ENCODE peak calls at places on chromosomes 12 and 14, in eight cellular contexts. One of them, this sample, is unnamed.

GRCh38 chr14:51652168-51653095 is 722 bp downstream of the FRMD6 start:
- DNase-seq in cardiac muscle cell: no peak
- DNase-seq in aorta: peak; percentile 90
- DNase-seq in effector memory CD4-positive, alpha-beta T cell: no peak
- DNase-seq in neuronal stem cell: no peak
- DNase-seq in tibial artery: peak; percentile 37
- DNase-seq in upper lobe of left lung: peak; percentile 23
- DNase-seq in Peyer's patch: no peak
- DNase-seq in this sample: peak; percentile 65

GRCh38 chr12:2351129-2351528 is 298.3 kb downstream of the CACNA1C start:
- DNase-seq in tibial artery: no peak
- DNase-seq in Peyer's patch: no peak
- DNase-seq in neuronal stem cell: no peak
- DNase-seq in upper lobe of left lung: no peak
- DNase-seq in aorta: no peak
- DNase-seq in effector memory CD4-positive, alpha-beta T cell: no peak
- DNase-seq in cardiac muscle cell: no peak
- DNase-seq in this sample: no peak

GRCh38 chr12:91143241-91143640 is 31.9 kb upstream of the LUM start:
- DNase-seq in Peyer's patch: no peak
- DNase-seq in aorta: no peak
- DNase-seq in cardiac muscle cell: peak; percentile 65
- DNase-seq in tibial artery: no peak
- DNase-seq in effector memory CD4-positive, alpha-beta T cell: no peak
- DNase-seq in neuronal stem cell: no peak
- DNase-seq in upper lobe of left lung: no peak
- DNase-seq in this sample: no peak

GRCh38 chr12:48817957-48818830 is at the start of gene CACNB3:
- DNase-seq in aorta: peak; percentile 90
- DNase-seq in neuronal stem cell: peak; percentile 71
- DNase-seq in tibial artery: peak; percentile 76
- DNase-seq in upper lobe of left lung: peak; percentile 76
- DNase-seq in cardiac muscle cell: peak; percentile 55
- DNase-seq in Peyer's patch: peak; percentile 86
- DNase-seq in effector memory CD4-positive, alpha-beta T cell: peak; percentile 75
- DNase-seq in this sample: peak; percentile 60

GRCh38 chr12:87575906-87576305 is 453.3 kb downstream of the C12orf50 start:
- DNase-seq in neuronal stem cell: no peak
- DNase-seq in cardiac muscle cell: no peak
- DNase-seq in Peyer's patch: no peak
- DNase-seq in aorta: no peak
- DNase-seq in tibial artery: no peak
- DNase-seq in upper lobe of left lung: no peak
- DNase-seq in effector memory CD4-positive, alpha-beta T cell: no peak
- DNase-seq in this sample: no peak

GRCh38 chr12:22262309-22262708 is 72.2 kb downstream of the ST8SIA1 start:
- DNase-seq in tibial artery: no peak
- DNase-seq in effector memory CD4-positive, alpha-beta T cell: no peak
- DNase-seq in upper lobe of left lung: no peak
- DNase-seq in aorta: no peak
- DNase-seq in neuronal stem cell: no peak
- DNase-seq in Peyer's patch: no peak
- DNase-seq in cardiac muscle cell: no peak
- DNase-seq in this sample: no peak

GRCh38 chr14:69953266-69953905 is 74.2 kb downstream of the SMOC1 start:
- DNase-seq in neuronal stem cell: no peak
- DNase-seq in cardiac muscle cell: no peak
- DNase-seq in Peyer's patch: no peak
- DNase-seq in tibial artery: no peak
- DNase-seq in effector memory CD4-positive, alpha-beta T cell: no peak
- DNase-seq in upper lobe of left lung: no peak
- DNase-seq in aorta: no peak
- DNase-seq in this sample: no peak

GRCh38 chr14:44279357-44279756 is 227.7 kb downstream of the FSCB start:
- DNase-seq in Peyer's patch: no peak
- DNase-seq in upper lobe of left lung: no peak
- DNase-seq in aorta: no peak
- DNase-seq in tibial artery: no peak
- DNase-seq in effector memory CD4-positive, alpha-beta T cell: no peak
- DNase-seq in cardiac muscle cell: no peak
- DNase-seq in neuronal stem cell: no peak
- DNase-seq in this sample: no peak

DNA sequence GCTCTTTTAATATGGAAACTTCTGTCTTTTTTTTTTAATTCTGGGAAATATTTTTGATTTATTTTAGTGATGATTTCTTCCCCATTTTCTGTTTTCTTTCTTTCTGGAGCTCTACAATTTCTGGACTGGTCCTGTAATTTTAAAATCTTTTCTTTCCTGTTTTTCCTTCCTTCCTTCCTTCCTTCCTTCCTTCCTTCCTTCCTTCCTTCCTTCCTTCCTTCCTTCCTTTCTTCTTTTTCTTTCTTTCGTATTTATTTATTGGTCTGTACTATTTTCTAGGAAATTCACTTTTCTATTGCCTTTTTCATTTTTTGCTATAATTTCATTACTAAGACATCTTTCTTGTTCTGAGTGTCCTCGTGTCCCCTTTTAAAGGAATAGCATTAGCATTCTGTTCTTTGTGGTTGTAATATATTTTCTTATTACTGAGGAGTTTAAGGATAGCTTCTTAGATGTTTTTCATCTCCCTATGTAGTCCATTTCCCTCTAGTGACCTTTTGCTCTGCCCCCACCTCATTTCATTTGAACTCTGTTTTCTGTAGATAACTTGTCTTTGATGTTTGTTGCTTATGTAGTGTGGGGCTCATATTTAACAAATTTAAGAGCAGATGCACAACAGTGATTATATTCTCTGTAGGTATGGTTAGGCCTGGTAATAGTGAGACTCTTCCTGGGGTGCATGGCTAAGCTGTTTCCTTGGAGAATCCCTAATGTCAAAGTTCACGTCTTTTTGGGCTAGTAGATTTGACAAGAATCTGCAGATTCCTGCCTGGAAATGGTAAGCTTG is 38.0 kb downstream of the TBC1D15 start:
- DNase-seq in Peyer's patch: no peak
- DNase-seq in effector memory CD4-positive, alpha-beta T cell: no peak
- DNase-seq in cardiac muscle cell: no peak
- DNase-seq in upper lobe of left lung: no peak
- DNase-seq in tibial artery: no peak
- DNase-seq in aorta: no peak
- DNase-seq in neuronal stem cell: no peak
- DNase-seq in this sample: no peak
- H3K4me1 ChIP-seq in Peyer's patch: no peaks in the 10 kb centered on the region
- H3K4me1 ChIP-seq in effector memory CD4-positive, alpha-beta T cell: no peaks in the 10 kb centered on the region
- H3K4me1 ChIP-seq in cardiac muscle cell: peaks cover 6% of the 10 kb centered on the region
- H3K4me1 ChIP-seq in upper lobe of left lung: peaks cover 5% of the 10 kb centered on the region
- H3K4me1 ChIP-seq in tibial artery: no peaks in the 10 kb centered on the region
- H3K4me1 ChIP-seq in aorta: peaks cover 8% of the 10 kb centered on the region
- H3K4me1 ChIP-seq in neuronal stem cell: no peaks in the 10 kb centered on the region
- H3K4me1 ChIP-seq in this sample: no peaks in the 10 kb centered on the region

GRCh38 chr14:91829511-91829910 is 37.8 kb downstream of the TC2N start:
- DNase-seq in Peyer's patch: no peak
- DNase-seq in cardiac muscle cell: no peak
- DNase-seq in effector memory CD4-positive, alpha-beta T cell: no peak
- DNase-seq in upper lobe of left lung: no peak
- DNase-seq in aorta: no peak
- DNase-seq in neuronal stem cell: no peak
- DNase-seq in tibial artery: no peak
- DNase-seq in this sample: no peak

GRCh38 chr14:91834571-91834970 is 32.8 kb downstream of the TC2N start:
- DNase-seq in Peyer's patch: no peak
- DNase-seq in effector memory CD4-positive, alpha-beta T cell: no peak
- DNase-seq in tibial artery: no peak
- DNase-seq in cardiac muscle cell: no peak
- DNase-seq in upper lobe of left lung: no peak
- DNase-seq in aorta: no peak
- DNase-seq in neuronal stem cell: no peak
- DNase-seq in this sample: no peak

GRCh38 chr14:91830777-91831176 is 36.6 kb downstream of the TC2N start:
- DNase-seq in upper lobe of left lung: peak; percentile 87
- DNase-seq in Peyer's patch: no peak
- DNase-seq in neuronal stem cell: no peak
- DNase-seq in aorta: no peak
- DNase-seq in effector memory CD4-positive, alpha-beta T cell: no peak
- DNase-seq in cardiac muscle cell: no peak
- DNase-seq in tibial artery: no peak
- DNase-seq in this sample: no peak

GRCh38 chr14:91827746-91828145 is 39.6 kb downstream of the TC2N start:
- DNase-seq in upper lobe of left lung: no peak
- DNase-seq in effector memory CD4-positive, alpha-beta T cell: no peak
- DNase-seq in Peyer's patch: no peak
- DNase-seq in cardiac muscle cell: no peak
- DNase-seq in aorta: no peak
- DNase-seq in neuronal stem cell: no peak
- DNase-seq in tibial artery: no peak
- DNase-seq in this sample: no peak

GRCh38 chr14:91831337-91831736 is 36.0 kb downstream of the TC2N start:
- DNase-seq in tibial artery: no peak
- DNase-seq in effector memory CD4-positive, alpha-beta T cell: no peak
- DNase-seq in neuronal stem cell: no peak
- DNase-seq in aorta: no peak
- DNase-seq in Peyer's patch: no peak
- DNase-seq in cardiac muscle cell: no peak
- DNase-seq in upper lobe of left lung: no peak
- DNase-seq in this sample: no peak
- H3K4me1 ChIP-seq in tibial artery: no peaks in the 10 kb centered on the region
- H3K4me1 ChIP-seq in effector memory CD4-positive, alpha-beta T cell: peaks cover 26% of the 10 kb centered on the region
- H3K4me1 ChIP-seq in neuronal stem cell: no peaks in the 10 kb centered on the region
- H3K4me1 ChIP-seq in aorta: peaks cover 4% of the 10 kb centered on the region
- H3K4me1 ChIP-seq in Peyer's patch: no peaks in the 10 kb centered on the region
- H3K4me1 ChIP-seq in cardiac muscle cell: no peaks in the 10 kb centered on the region
- H3K4me1 ChIP-seq in upper lobe of left lung: peaks cover 3% of the 10 kb centered on the region
- H3K4me1 ChIP-seq in this sample: no peaks in the 10 kb centered on the region

GRCh38 chr12:32534698-32535097 is 135.3 kb downstream of the FGD4 start:
- DNase-seq in neuronal stem cell: no peak
- DNase-seq in aorta: no peak
- DNase-seq in upper lobe of left lung: no peak
- DNase-seq in Peyer's patch: no peak
- DNase-seq in cardiac muscle cell: no peak
- DNase-seq in effector memory CD4-positive, alpha-beta T cell: no peak
- DNase-seq in tibial artery: no peak
- DNase-seq in this sample: no peak

GRCh38 chr12:32532951-32533350 is 133.6 kb downstream of the FGD4 start:
- DNase-seq in neuronal stem cell: no peak
- DNase-seq in Peyer's patch: no peak
- DNase-seq in effector memory CD4-positive, alpha-beta T cell: no peak
- DNase-seq in aorta: no peak
- DNase-seq in cardiac muscle cell: no peak
- DNase-seq in upper lobe of left lung: no peak
- DNase-seq in tibial artery: no peak
- DNase-seq in this sample: no peak

GRCh38 chr12:32533971-32534590 is 134.7 kb downstream of the FGD4 start:
- DNase-seq in cardiac muscle cell: peak; percentile 77
- DNase-seq in upper lobe of left lung: peak; percentile 85
- DNase-seq in Peyer's patch: peak; percentile 64
- DNase-seq in tibial artery: peak; percentile 79
- DNase-seq in effector memory CD4-positive, alpha-beta T cell: no peak
- DNase-seq in neuronal stem cell: no peak
- DNase-seq in aorta: peak; percentile 81
- DNase-seq in this sample: peak; percentile 84

GRCh38 chr12:32536000-32536345 is 136.6 kb downstream of the FGD4 start:
- DNase-seq in effector memory CD4-positive, alpha-beta T cell: no peak
- DNase-seq in Peyer's patch: no peak
- DNase-seq in cardiac muscle cell: no peak
- DNase-seq in neuronal stem cell: no peak
- DNase-seq in tibial artery: no peak
- DNase-seq in aorta: no peak
- DNase-seq in upper lobe of left lung: no peak
- DNase-seq in this sample: no peak

DNA sequence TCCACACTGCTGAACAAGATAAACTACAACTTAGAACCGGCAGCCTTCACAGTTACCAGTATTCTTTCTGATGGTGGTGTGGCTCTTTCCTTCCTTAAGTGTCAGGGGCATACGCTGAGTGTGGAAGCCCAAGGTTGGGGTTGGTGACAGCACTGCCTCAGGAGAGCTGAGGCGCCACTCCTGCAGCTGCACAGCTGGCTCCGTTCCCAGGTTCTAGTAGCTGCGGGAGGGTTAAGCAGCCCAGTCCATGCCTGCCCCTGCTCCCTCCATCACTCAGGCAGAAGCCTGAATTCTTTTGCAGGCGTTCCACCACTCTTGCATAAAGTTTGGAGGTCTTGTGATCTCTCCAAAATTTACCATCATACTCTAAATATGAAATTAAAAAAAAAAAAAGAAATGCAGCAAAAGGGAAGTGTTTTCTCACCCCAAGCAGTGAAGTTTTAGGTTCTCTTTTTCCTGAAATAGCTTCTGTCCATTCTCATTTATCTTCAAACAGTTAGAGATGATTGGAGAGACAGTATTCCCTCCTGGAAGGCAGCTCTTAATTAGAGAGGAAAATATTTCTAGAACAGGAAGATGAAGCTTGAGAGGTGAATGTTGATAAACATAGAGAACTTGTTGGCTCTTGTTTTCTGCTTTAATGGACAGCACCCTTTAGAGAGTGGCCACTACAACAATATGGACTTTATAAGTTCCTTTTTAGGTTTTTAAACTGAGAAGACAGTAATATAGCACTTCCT is 136.1 kb downstream of the FGD4 start:
- DNase-seq in upper lobe of left lung: peak; percentile 91
- DNase-seq in aorta: peak; percentile 91
- DNase-seq in Peyer's patch: peak; percentile 69
- DNase-seq in effector memory CD4-positive, alpha-beta T cell: no peak
- DNase-seq in neuronal stem cell: no peak
- DNase-seq in cardiac muscle cell: peak; percentile 70
- DNase-seq in tibial artery: peak; percentile 81
- DNase-seq in this sample: peak; percentile 88
- H3K4me1 ChIP-seq in upper lobe of left lung: peaks cover 47% of the 10 kb centered on the region
- H3K4me1 ChIP-seq in aorta: no peaks in the 10 kb centered on the region
- H3K4me1 ChIP-seq in Peyer's patch: peaks cover 5% of the 10 kb centered on the region
- H3K4me1 ChIP-seq in effector memory CD4-positive, alpha-beta T cell: no peaks in the 10 kb centered on the region
- H3K4me1 ChIP-seq in neuronal stem cell: peaks cover 6% of the 10 kb centered on the region
- H3K4me1 ChIP-seq in cardiac muscle cell: peaks cover 25% of the 10 kb centered on the region
- H3K4me1 ChIP-seq in tibial artery: no peaks in the 10 kb centered on the region
- H3K4me1 ChIP-seq in this sample: no peaks in the 10 kb centered on the region

GRCh38 chr14:105089746-105090492 is 24.7 kb upstream of the GPR132 start:
- DNase-seq in effector memory CD4-positive, alpha-beta T cell: no peak
- DNase-seq in upper lobe of left lung: peak; percentile 19
- DNase-seq in Peyer's patch: peak; percentile 46
- DNase-seq in cardiac muscle cell: no peak
- DNase-seq in neuronal stem cell: no peak
- DNase-seq in aorta: peak; percentile 72
- DNase-seq in tibial artery: no peak
- DNase-seq in this sample: no peak

GRCh38 chr14:105087308-105087962 is 22.2 kb upstream of the GPR132 start:
- DNase-seq in aorta: peak; percentile 84
- DNase-seq in tibial artery: no peak
- DNase-seq in Peyer's patch: peak; percentile 58
- DNase-seq in effector memory CD4-positive, alpha-beta T cell: no peak
- DNase-seq in upper lobe of left lung: peak; percentile 34
- DNase-seq in cardiac muscle cell: peak; percentile 75
- DNase-seq in neuronal stem cell: no peak
- DNase-seq in this sample: no peak

GRCh38 chr14:105090493-105091334 is 25.5 kb upstream of the GPR132 start:
- DNase-seq in effector memory CD4-positive, alpha-beta T cell: peak; percentile 64
- DNase-seq in upper lobe of left lung: peak; percentile 88
- DNase-seq in neuronal stem cell: peak; percentile 81
- DNase-seq in aorta: peak; percentile 95
- DNase-seq in cardiac muscle cell: peak; percentile 81
- DNase-seq in tibial artery: peak; percentile 81
- DNase-seq in Peyer's patch: peak; percentile 93
- DNase-seq in this sample: peak; percentile 84

GRCh38 chr14:105087963-105088811 is 23.0 kb upstream of the GPR132 start:
- DNase-seq in neuronal stem cell: peak; percentile 77
- DNase-seq in upper lobe of left lung: peak; percentile 54
- DNase-seq in aorta: peak; percentile 91
- DNase-seq in Peyer's patch: peak; percentile 52
- DNase-seq in tibial artery: no peak
- DNase-seq in cardiac muscle cell: peak; percentile 86
- DNase-seq in effector memory CD4-positive, alpha-beta T cell: no peak
- DNase-seq in this sample: no peak

DNA sequence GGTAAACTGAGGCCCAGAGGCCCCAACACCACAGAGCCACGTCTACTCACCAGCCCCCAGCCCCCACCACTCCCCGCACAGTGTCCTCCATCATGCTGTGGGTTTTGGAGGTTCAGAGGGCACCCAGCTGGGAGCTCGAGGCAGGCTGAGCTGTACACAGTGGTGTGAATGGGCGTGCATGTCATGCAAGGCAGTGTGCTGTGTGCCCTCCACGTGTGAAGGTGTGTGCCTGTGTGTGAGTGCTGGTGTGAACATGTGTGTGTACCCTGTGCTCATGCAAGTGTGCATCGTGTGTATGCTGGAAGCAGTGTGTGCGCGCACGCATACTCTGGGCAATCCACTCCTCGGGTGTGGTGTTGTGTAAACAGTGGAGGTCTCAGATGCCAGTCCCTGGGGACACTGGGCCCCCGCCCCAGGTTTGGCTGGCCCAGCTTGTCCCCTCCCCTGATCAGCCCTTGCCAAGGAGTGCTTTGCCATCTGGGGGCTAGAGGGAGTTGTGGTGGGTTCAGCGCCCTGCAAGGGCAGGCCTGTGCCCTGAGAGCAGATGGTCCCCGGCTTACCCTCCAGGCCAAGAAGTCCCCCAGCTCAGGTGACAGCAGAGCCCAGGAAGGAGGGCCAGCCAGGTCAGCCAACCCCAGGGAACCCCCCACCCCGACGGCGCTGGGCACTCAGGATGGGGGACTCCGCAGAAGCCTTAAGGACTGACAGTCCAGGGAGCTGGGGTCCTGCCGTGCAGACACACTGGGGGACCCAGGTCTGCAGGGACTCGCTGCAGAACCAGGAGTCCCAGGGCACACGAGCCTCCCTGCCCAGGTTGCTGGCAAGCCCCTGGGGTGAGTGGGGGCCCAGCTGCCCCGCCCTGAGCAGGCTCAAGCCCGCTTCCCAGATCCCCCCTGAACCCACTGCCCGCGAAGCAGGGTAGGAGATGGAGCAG is 23.8 kb upstream of the GPR132 start:
- DNase-seq in cardiac muscle cell: no peak
- DNase-seq in tibial artery: no peak
- DNase-seq in aorta: peak; percentile 75
- DNase-seq in Peyer's patch: peak; percentile 54
- DNase-seq in upper lobe of left lung: peak; percentile 24
- DNase-seq in neuronal stem cell: no peak
- DNase-seq in effector memory CD4-positive, alpha-beta T cell: no peak
- DNase-seq in this sample: no peak
- H3K4me1 ChIP-seq in cardiac muscle cell: peaks cover 11% of the 10 kb centered on the region
- H3K4me1 ChIP-seq in tibial artery: peaks cover 15% of the 10 kb centered on the region
- H3K4me1 ChIP-seq in aorta: no peaks in the 10 kb centered on the region
- H3K4me1 ChIP-seq in Peyer's patch: no peaks in the 10 kb centered on the region
- H3K4me1 ChIP-seq in upper lobe of left lung: peaks cover 61% of the 10 kb centered on the region
- H3K4me1 ChIP-seq in neuronal stem cell: peaks cover 23% of the 10 kb centered on the region
- H3K4me1 ChIP-seq in effector memory CD4-positive, alpha-beta T cell: peaks cover 25% of the 10 kb centered on the region
- H3K4me1 ChIP-seq in this sample: peaks cover 7% of the 10 kb centered on the region